ENCODE peak calls at places on chromosome 15, in six cellular contexts. O is body of pancreas, H is tibial nerve, T is astrocyte, J is dorsolateral prefrontal cortex, F is adrenal gland. Y is an unnamed sample.

GRCh38 chr15:78149805-78150751 is 916 bp downstream of the IDH3A start:
- DNase-seq in T (no peak), J (no peak), F (no peak), O (no peak), H (no peak), Y (no peak)

GRCh38 chr15:19899021-19899824 is 642.4 kb downstream of the GOLGA6L6 start:
- DNase-seq in J (no peak), T (no peak), F (no peak), O (no peak), H (no peak), Y (no peak)

GRCh38 chr15:26222781-26223180 is 359.7 kb upstream of the ATP10A start:
- DNase-seq in J (no peak), F (no peak), O (no peak), H (no peak), T (no peak), Y (no peak)

GRCh38 chr15:51620647-51621046 is 1.9 kb downstream of the DMXL2 start:
- DNase-seq in T (no peak), O (no peak), H (no peak), F (no peak), J (peak), Y (no peak)

GRCh38 chr15:74385442-74386132 is 18.1 kb upstream of the CYP11A1 start:
- DNase-seq in O (no peak), F (no peak), H (no peak), T (no peak), J (no peak), Y (no peak)

GRCh38 chr15:76378691-76379090 is 42.1 kb downstream of the ISL2 start:
- DNase-seq in F (no peak), O (no peak), T (no peak), H (no peak), J (no peak), Y (no peak)

GRCh38 chr15:85533949-85534543 is 153.6 kb downstream of the AKAP13 start:
- DNase-seq in F (no peak), J (no peak), O (no peak), T (no peak), H (no peak), Y (no peak)

GRCh38 chr15:75620776-75621536 is 4.6 kb downstream of the SNUPN start:
- DNase-seq in J (no peak), F (peak), O (peak), T (peak), H (peak), Y (peak)

GRCh38 chr15:69794643-69795461 is 302.9 kb downstream of the TLE3 start:
- DNase-seq in T (peak), O (peak), F (peak), H (peak), J (no peak), Y (no peak)

GRCh38 chr15:44535509-44536297 is 1.2 kb upstream of the EIF3J start:
- DNase-seq in T (no peak), F (no peak), H (peak), J (peak), O (peak), Y (no peak)

GRCh38 chr15:40002295-40002694 is 36.7 kb downstream of the SRP14 start:
- DNase-seq in O (peak), J (no peak), F (no peak), T (peak), H (no peak), Y (no peak)

GRCh38 chr15:86743283-86743903 is 663.7 kb downstream of the AGBL1 start:
- DNase-seq in T (peak), F (no peak), J (no peak), H (peak), O (peak), Y (peak)

GRCh38 chr15:49987896-49988295 is 131.1 kb downstream of the ATP8B4 start:
- DNase-seq in F (no peak), H (no peak), O (no peak), T (no peak), J (no peak), Y (no peak)

DNA sequence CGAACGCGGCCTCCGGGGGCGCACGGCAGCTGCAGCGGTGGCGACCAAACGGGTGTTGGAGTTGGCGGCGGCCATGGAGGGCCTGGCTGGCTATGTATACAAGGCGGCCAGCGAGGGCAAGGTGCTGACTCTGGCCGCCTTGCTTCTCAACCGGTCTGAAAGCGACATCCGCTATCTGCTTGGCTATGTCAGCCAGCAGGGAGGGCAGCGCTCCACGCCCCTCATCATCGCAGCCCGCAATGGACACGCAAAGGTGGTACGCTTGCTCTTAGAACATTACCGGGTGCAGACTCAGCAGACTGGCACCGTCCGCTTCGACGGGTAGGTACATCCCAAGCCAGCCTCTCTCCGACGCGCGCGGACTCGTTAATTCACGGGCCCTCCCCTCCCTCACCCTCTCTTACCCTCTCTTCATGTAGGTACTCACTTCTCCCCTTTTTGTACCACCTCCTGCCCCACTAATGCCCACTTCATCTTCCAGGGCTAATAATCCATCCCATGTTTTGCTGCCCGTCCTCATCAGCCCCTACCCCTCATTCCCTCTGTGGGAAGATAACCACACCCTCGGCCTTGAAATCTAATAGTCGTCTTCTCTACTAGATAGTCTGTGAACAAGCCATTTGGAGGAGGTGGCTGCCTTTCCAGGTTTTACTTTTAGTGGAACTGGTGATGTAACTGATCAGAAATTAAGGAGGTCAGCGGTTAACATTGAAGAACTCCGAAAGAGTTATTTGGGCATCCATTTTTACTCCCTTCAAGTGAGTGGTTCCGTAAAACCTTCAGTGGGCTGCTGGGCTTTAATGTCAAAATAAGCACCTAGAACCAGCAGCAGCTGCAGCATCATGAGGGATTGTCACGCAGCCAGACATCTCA is 1.0 kb downstream of the FEM1B start:
- DNase-seq in J (no peak), O (no peak), F (peak), H (no peak), T (peak), Y (no peak)
- TF ChIP-seq CTCF in J (no peak), O (peak), F (peak), H (peak), T (no peak), Y (no peak)

DNA sequence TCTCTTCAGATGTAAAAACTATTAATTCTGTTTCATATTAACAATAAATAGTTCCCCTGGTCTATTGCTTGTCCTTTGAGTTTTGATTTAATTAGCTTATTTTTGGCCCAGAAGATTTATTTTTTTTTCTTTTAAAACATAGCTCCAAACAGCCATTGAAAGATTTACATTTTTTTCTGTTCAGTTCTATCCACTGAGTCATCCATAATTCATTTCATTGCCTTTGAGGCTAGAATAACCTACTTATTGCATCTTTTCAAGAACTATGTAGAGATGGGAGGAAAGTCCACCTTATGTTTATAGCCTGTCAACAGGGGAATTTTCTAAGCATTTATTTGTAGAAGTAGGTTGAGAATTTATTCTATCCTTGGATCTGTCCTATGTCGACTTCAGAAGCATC is 53.4 kb upstream of the CHD2 start:
- DNase-seq in J (no peak), T (peak), F (no peak), H (no peak), O (no peak), Y (no peak)
- H3K4me3 ChIP-seq in J (no peak), T (no peak), F (no peak), H (no peak), O (no peak), Y (no peak)

GRCh38 chr15:31376511-31376910 is 49.9 kb downstream of the KLF13 start:
- DNase-seq in O (no peak), F (no peak), T (no peak), H (no peak), J (no peak), Y (peak)

GRCh38 chr15:31374986-31375385 is 48.4 kb downstream of the KLF13 start:
- DNase-seq in F (no peak), H (no peak), T (no peak), O (no peak), J (no peak), Y (peak)

GRCh38 chr15:31374489-31374888 is 47.9 kb downstream of the KLF13 start:
- DNase-seq in O (no peak), T (no peak), F (no peak), J (no peak), H (no peak), Y (peak)

GRCh38 chr15:31377030-31377429 is 50.4 kb downstream of the KLF13 start:
- DNase-seq in F (no peak), T (no peak), H (no peak), O (no peak), J (no peak), Y (peak)

DNA sequence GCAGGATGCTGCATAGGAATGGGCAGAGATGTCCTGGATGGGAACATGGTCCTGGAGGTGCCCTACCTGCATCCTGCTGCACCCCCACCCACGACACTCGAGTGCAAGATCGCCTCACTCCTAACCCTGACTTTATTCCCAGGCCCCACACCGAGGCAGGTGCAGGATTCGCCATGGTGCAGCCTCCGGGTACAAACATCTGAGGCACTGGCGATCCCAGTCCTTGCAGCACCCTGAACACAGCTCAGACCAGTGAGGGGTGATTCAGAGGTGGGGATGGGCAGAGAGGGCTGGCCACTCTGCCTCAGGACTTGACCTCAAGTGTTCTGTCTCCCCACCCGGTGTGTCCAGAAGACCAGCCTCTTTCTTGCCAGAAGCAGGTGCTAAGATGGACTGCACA is 49.1 kb downstream of the KLF13 start:
- DNase-seq in J (no peak), O (no peak), F (no peak), T (no peak), H (no peak), Y (no peak)
- TF ChIP-seq CTCF in J (no peak), O (no peak), F (no peak), T (no peak), H (no peak), Y (no peak)

DNA sequence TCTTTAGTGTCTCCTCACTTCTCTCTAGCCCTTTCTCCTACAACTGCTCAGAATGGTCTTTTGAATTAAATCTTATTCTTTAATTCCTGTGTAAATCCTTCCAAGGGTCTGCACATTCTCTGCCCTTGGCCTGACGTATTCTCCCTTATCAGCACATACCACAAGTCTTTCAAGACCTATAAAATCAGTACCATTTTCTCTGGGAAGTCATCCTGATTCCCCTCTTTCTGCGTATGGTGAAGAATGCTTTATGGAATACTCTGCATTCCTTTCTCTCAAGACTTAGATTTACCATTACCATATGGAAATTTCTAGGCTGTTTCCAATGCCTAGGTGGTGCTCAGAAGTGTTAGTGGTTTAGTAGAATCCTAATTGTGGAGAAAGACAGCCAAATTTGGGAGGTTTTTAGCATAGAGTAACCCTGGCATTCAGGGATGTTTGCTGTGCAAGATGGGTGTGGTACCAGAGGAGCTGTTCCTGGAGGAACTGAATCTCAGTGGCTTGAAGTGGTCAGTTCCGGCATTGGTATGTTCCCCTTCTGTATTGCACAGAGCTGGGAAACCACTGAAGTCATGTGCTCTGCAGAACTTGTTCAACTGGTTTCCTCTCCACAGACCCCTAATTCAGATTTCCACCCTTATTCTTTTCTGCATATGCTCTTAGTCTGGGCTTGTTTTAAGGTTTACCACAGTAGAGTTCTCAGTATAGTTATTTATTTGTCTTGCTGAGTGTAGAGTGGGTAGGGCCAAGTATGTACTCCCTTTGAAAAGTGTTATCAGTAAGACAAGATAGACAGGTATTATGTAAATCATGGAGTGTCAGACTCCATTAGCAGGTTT is 24.5 kb downstream of the IQGAP1 start:
- DNase-seq in H (peak), J (no peak), O (peak), T (peak), F (no peak), Y (no peak)
- H3K4me3 ChIP-seq in H (no peak), J (no peak), O (no peak), T (no peak), F (no peak), Y (no peak)